ENCODE peak calls at places on chromosomes 4 and X, in seven cellular contexts. J is GM13976; X is ascending aorta; L is A549; I is ecto neural progenitor cell; K is stimulated activated CD4-positive, alpha-beta T cell treated with anti-CD3 and anti-CD28 coated beads, Interleukin-1b, Interleukin-23, amount 100 ng/mL, for 24 hours; D is brain microvascular endothelial cell. W is an unnamed sample.

GRCh38 chr4:4386736-4387392 is at the start of gene NSG1:
- DNase-seq in X (no peak), J (no peak), L (peak; percentile 13), D (no peak), I (peak; percentile 73), K (no peak), W (no peak)

GRCh38 chr4:3642056-3642630 is 109.9 kb upstream of the LRPAP1 start:
- DNase-seq in X (no peak), L (no peak), I (no peak), D (no peak), K (no peak), J (no peak), W (no peak)

GRCh38 chr4:5758741-5759140 is 47.7 kb downstream of the EVC start:
- DNase-seq in K (peak; percentile 7), L (peak; percentile 85), I (no peak), D (peak; percentile 97), J (no peak), X (peak; percentile 28), W (no peak)

GRCh38 chr4:16686195-16686594 is 212.2 kb downstream of the LDB2 start:
- DNase-seq in I (no peak), L (no peak), D (peak; percentile 90), J (no peak), X (no peak), K (no peak), W (no peak)

GRCh38 chr4:766152-766515 is 59.8 kb downstream of the CPLX1 start:
- DNase-seq in K (no peak), X (no peak), D (peak; percentile 46), J (no peak), L (peak; percentile 29), I (no peak), W (no peak)

GRCh38 chr4:99458911-99459447 is 23.8 kb upstream of the ADH7 start:
- DNase-seq in L (no peak), I (no peak), D (no peak), J (no peak), K (no peak), X (no peak), W (no peak)

GRCh38 chr4:8688041-8688907 is 95.7 kb downstream of the CPZ start:
- DNase-seq in J (peak; percentile 58), X (no peak), L (peak; percentile 34), D (peak; percentile 3), K (no peak), I (peak; percentile 86), W (no peak)

GRCh38 chrX:76643590-76643989 is 216.1 kb downstream of the MAGEE1 start:
- DNase-seq in I (no peak), X (no peak), D (no peak), K (no peak), L (no peak), J (no peak), W (no peak)

GRCh38 chr4:119233750-119234149 is 21.2 kb downstream of the USP53 start:
- DNase-seq in K (no peak), X (no peak), L (no peak), D (no peak), I (no peak), J (no peak), W (no peak)

GRCh38 chrX:23374291-23374690 is 39.6 kb downstream of the PTCHD1 start:
- DNase-seq in D (no peak), K (no peak), L (no peak), I (no peak), X (no peak), J (no peak), W (no peak)

GRCh38 chrX:153645151-153645550 is 1.9 kb upstream of the DUSP9 start:
- DNase-seq in X (peak; percentile 41), D (no peak), J (no peak), I (no peak), K (no peak), L (no peak), W (no peak)

GRCh38 chr4:112735474-112735951 is 98.6 kb downstream of the LARP7 start:
- DNase-seq in D (no peak), I (no peak), J (peak; percentile 41), K (no peak), L (no peak), X (no peak), W (no peak)

GRCh38 chr4:44150091-44150576 is 298.5 kb downstream of the KCTD8 start:
- DNase-seq in L (no peak), I (no peak), D (peak; percentile 19), X (no peak), K (no peak), J (no peak), W (no peak)

GRCh38 chr4:25113915-25114904 is 46.0 kb downstream of the SEPSECS start:
- DNase-seq in K (no peak), I (no peak), L (no peak), X (no peak), J (peak; percentile 4), D (peak; percentile 65), W (no peak)

GRCh38 chr4:168832746-168833575 is 177.1 kb downstream of the CBR4 start:
- DNase-seq in L (no peak), X (peak; percentile 73), J (peak; percentile 30), D (no peak), I (peak; percentile 80), K (no peak), W (no peak)

GRCh38 chrX:50996930-50997329 is 86.4 kb downstream of the BMP15 start:
- DNase-seq in X (no peak), K (no peak), D (no peak), J (no peak), L (no peak), I (no peak), W (no peak)

GRCh38 chrX:39499996-39500395 is 597.8 kb downstream of the BCOR start:
- DNase-seq in I (no peak), J (no peak), X (no peak), L (no peak), K (no peak), D (no peak), W (no peak)

GRCh38 chr4:6109842-6110560 is 90.3 kb downstream of the JAKMIP1 start:
- DNase-seq in L (peak; percentile 26), K (no peak), D (no peak), I (no peak), J (no peak), X (no peak), W (no peak)

GRCh38 chr4:11069581-11069980 is 359.1 kb downstream of the HS3ST1 start:
- DNase-seq in J (no peak), I (no peak), L (no peak), K (no peak), X (no peak), D (no peak), W (no peak)

GRCh38 chr4:150385606-150386005 is 196.3 kb upstream of the MAB21L2 start:
- DNase-seq in D (peak; percentile 77), I (no peak), K (no peak), L (no peak), J (no peak), X (no peak), W (no peak)

GRCh38 chr4:88811904-88812303 is 114.3 kb upstream of the NAP1L5 start:
- DNase-seq in J (no peak), X (no peak), L (no peak), K (no peak), I (no peak), D (no peak), W (no peak)

GRCh38 chrX:10172867-10173266 is 16.1 kb downstream of the CLCN4 start:
- DNase-seq in I (no peak), K (no peak), L (no peak), X (no peak), D (no peak), J (no peak), W (no peak)

GRCh38 chr4:38314663-38315062 is 349.3 kb upstream of the KLF3 start:
- DNase-seq in K (no peak), X (no peak), L (no peak), D (no peak), J (no peak), I (no peak), W (no peak)

GRCh38 chr4:94668724-94669123 is 89.0 kb upstream of the BMPR1B start:
- DNase-seq in D (no peak), I (no peak), K (no peak), X (no peak), J (no peak), L (no peak), W (no peak)

W was measured in Jurkat, Clone E6-1.